ENCODE peak calls at places on chromosome 2, in six cellular contexts. H is RWPE1, Z is choroid plexus epithelial cell, Q is GM12878, S is foreskin fibroblast, N is vagina. E is an unnamed sample.

GRCh38 chr2:162838141-162838500 is 446 bp downstream of the KCNH7 start:
- DNase-seq in H (no peak), Q (no peak), N (no peak), Z (no peak), S (no peak), E (no peak)

GRCh38 chr2:128187032-128187654 is 96.1 kb downstream of the UGGT1 start:
- DNase-seq in Z (peak; percentile 80), H (no peak), S (peak; percentile 38), N (no peak), Q (no peak), E (no peak)

GRCh38 chr2:16012626-16013501 is 72.5 kb downstream of the MYCN start:
- DNase-seq in Q (no peak), N (no peak), S (no peak), H (peak; percentile 30), Z (no peak), E (no peak)

GRCh38 chr2:11762799-11763461 is 16.5 kb downstream of the LPIN1 start:
- DNase-seq in Q (no peak), H (no peak), Z (no peak), N (no peak), S (no peak), E (no peak)

GRCh38 chr2:104853926-104854506 is at the start of gene POU3F3:
- DNase-seq in S (peak; percentile 21), Q (no peak), Z (peak; percentile 69), N (no peak), H (no peak), E (no peak)

GRCh38 chr2:39121523-39122063 is 742 bp upstream of the SOS1 start:
- DNase-seq in Q (no peak), H (no peak), S (no peak), Z (no peak), N (no peak), E (no peak)

GRCh38 chr2:37776487-37776886 is 105.0 kb upstream of the CDC42EP3 start:
- DNase-seq in Z (peak; percentile 81), S (peak; percentile 93), Q (no peak), N (no peak), H (peak; percentile 79), E (no peak)

GRCh38 chr2:16141641-16141921 is 201.2 kb downstream of the MYCN start:
- DNase-seq in N (no peak), Z (no peak), H (no peak), Q (no peak), S (no peak), E (no peak)

GRCh38 chr2:40341198-40341597 is 110.7 kb downstream of the SLC8A1 start:
- DNase-seq in S (no peak), Z (no peak), H (no peak), Q (no peak), N (no peak), E (no peak)

GRCh38 chr2:36438454-36438977 is 82.9 kb downstream of the CRIM1 start:
- DNase-seq in N (no peak), H (peak; percentile 96), S (peak; percentile 97), Q (no peak), Z (peak; percentile 98), E (no peak)

GRCh38 chr2:45585267-45585861 is 25.7 kb downstream of the SRBD1 start:
- DNase-seq in H (peak; percentile 23), N (no peak), S (no peak), Z (peak; percentile 79), Q (no peak), E (no peak)

GRCh38 chr2:113977660-113978523 is 88.0 kb downstream of the ACTR3 start:
- DNase-seq in H (peak; percentile 63), N (no peak), Z (peak; percentile 62), Q (no peak), S (peak; percentile 29), E (no peak)

GRCh38 chr2:42328148-42328833 is 32.7 kb downstream of the COX7A2L start:
- DNase-seq in Z (peak; percentile 73), Q (no peak), S (no peak), H (no peak), N (no peak), E (no peak)

GRCh38 chr2:85865539-85866164 is 23.1 kb downstream of the ST3GAL5 start:
- DNase-seq in Z (peak; percentile 78), N (no peak), S (no peak), Q (peak; percentile 62), H (no peak), E (no peak)

GRCh38 chr2:112685167-112685884 is 35.5 kb upstream of the NT5DC4 start:
- DNase-seq in Q (no peak), H (no peak), N (no peak), S (no peak), Z (peak; percentile 56), E (no peak)

GRCh38 chr2:241136191-241136590 is 13.1 kb downstream of the PASK start:
- DNase-seq in Q (no peak), S (no peak), N (no peak), H (no peak), Z (no peak), E (no peak)

GRCh38 chr2:42844901-42845685 is 52.7 kb upstream of the HAAO start:
- DNase-seq in Z (no peak), N (peak; percentile 93), S (peak; percentile 90), Q (no peak), H (no peak), E (no peak)

GRCh38 chr2:138922973-138923563 is 142.9 kb upstream of the NXPH2 start:
- DNase-seq in H (peak; percentile 6), S (no peak), N (no peak), Q (no peak), Z (peak; percentile 61), E (no peak)

GRCh38 chr2:32741575-32741974 is 113.7 kb downstream of the TTC27 start:
- DNase-seq in H (peak; percentile 7), Q (no peak), N (no peak), S (no peak), Z (no peak), E (no peak)

GRCh38 chr2:194327196-194327888 is 1329.7 kb upstream of the SLC39A10 start:
- DNase-seq in S (no peak), Q (no peak), H (no peak), Z (no peak), N (no peak), E (no peak)

GRCh38 chr2:181105562-181105961 is 125.2 kb downstream of the UBE2E3 start:
- DNase-seq in Q (no peak), H (no peak), S (no peak), N (no peak), Z (no peak), E (no peak)

GRCh38 chr2:166727105-166727504 is 161.2 kb upstream of the XIRP2 start:
- DNase-seq in Q (peak; percentile 47), H (no peak), N (no peak), Z (no peak), S (no peak), E (no peak)

GRCh38 chr2:14554829-14555580 is 77.5 kb upstream of the LRATD1 start:
- DNase-seq in S (no peak), Q (no peak), H (no peak), Z (no peak), N (no peak), E (no peak)

GRCh38 chr2:189254268-189254883 is 74.8 kb upstream of the COL5A2 start:
- DNase-seq in S (peak; percentile 85), N (no peak), Z (peak; percentile 60), Q (no peak), H (peak; percentile 76), E (no peak)

GRCh38 chr2:128765822-128766221 is 447.2 kb upstream of the HS6ST1 start:
- DNase-seq in S (no peak), Z (no peak), Q (no peak), H (no peak), N (peak; percentile 55), E (no peak)

DNA sequence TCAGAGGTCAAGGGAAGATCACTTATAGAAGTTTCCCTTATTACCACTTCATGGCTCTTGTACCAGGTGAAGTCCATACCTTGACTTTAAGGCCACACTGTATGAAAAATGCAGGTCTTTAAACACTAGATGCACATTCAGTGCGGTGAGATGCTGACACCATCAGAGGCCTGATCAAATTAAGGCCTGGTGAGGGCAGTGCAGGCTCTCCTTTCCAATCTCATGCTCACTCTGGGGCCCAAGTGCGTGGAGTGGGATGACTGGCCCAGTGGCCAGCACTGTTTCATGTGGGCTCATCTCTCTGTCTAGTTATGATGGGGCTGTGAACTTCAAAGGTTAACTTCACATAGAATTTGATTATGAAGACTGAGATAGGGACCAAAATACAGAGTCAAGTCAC is 281.1 kb downstream of the SLC4A3 start:
- DNase-seq in S (no peak), N (no peak), H (no peak), Q (no peak), Z (no peak), E (no peak)
- TF ChIP-seq CTCF in S (no peak), N (no peak), H (no peak), Q (no peak), Z (no peak), E (no peak)

GRCh38 chr2:95730813-95731212 is 139.0 kb downstream of the TRIM43 start:
- DNase-seq in N (no peak), Q (no peak), Z (peak; percentile 4), S (no peak), H (no peak), E (no peak)

GRCh38 chr2:95729556-95729955 is 137.8 kb downstream of the TRIM43 start:
- DNase-seq in Z (no peak), Q (no peak), N (no peak), S (no peak), H (no peak), E (no peak)

GRCh38 chr2:95728878-95729511 is 137.2 kb downstream of the TRIM43 start:
- DNase-seq in S (peak; percentile 81), H (peak; percentile 52), N (no peak), Z (peak; percentile 95), Q (peak; percentile 17), E (peak; percentile 28)
- TF ChIP-seq CTCF in S (peak; percentile 55), H (peak; percentile 61), N (peak; percentile 65), Z (peak; percentile 79), Q (peak; percentile 43), E (peak; percentile 80)

GRCh38 chr2:99066075-99066557 is 75.4 kb upstream of the C2orf15 start:
- DNase-seq in H (peak; percentile 38), Q (peak; percentile 47), S (peak; percentile 16), N (no peak), Z (peak; percentile 70), E (no peak)

GRCh38 chr2:99072556-99072955 is 69.0 kb upstream of the C2orf15 start:
- DNase-seq in S (no peak), Z (no peak), H (no peak), Q (no peak), N (no peak), E (no peak)

GRCh38 chr2:99067871-99068270 is 73.6 kb upstream of the C2orf15 start:
- DNase-seq in N (no peak), H (no peak), Q (no peak), S (no peak), Z (no peak), E (no peak)

GRCh38 chr2:99066602-99067001 is 74.9 kb upstream of the C2orf15 start:
- DNase-seq in S (peak; percentile 44), Q (peak; percentile 64), Z (peak; percentile 80), N (no peak), H (peak; percentile 50), E (no peak)
- TF ChIP-seq CTCF in S (peak; percentile 61), Q (peak; percentile 51), Z (peak; percentile 78), N (no peak), H (no peak), E (peak; percentile 42)

GRCh38 chr2:223846524-223846923 is 9.1 kb upstream of the AP1S3 start:
- DNase-seq in Q (no peak), Z (peak; percentile 93), H (peak; percentile 55), N (no peak), S (peak; percentile 82), E (no peak)

GRCh38 chr2:223852281-223852795 is 15.0 kb upstream of the AP1S3 start:
- DNase-seq in Z (no peak), S (no peak), Q (no peak), H (no peak), N (no peak), E (no peak)

GRCh38 chr2:223841436-223842180 is 4.2 kb upstream of the AP1S3 start:
- DNase-seq in H (no peak), Z (no peak), S (no peak), N (no peak), Q (no peak), E (no peak)

GRCh38 chr2:223847410-223847809 is 10.0 kb upstream of the AP1S3 start:
- DNase-seq in S (no peak), Q (no peak), H (no peak), N (no peak), Z (no peak), E (no peak)
- TF ChIP-seq CTCF in S (no peak), Q (no peak), H (no peak), N (no peak), Z (no peak), E (no peak)

E was measured in progenitor cell of endocrine pancreas.